ENCODE peak calls at places on chromosome 18, in ten cellular contexts. E is thyroid gland, M is OCI-LY7, X is PC-9, G is heart left ventricle, J is H9, K is upper lobe of right lung, T is stomach, O is ovary, A is ascending aorta. Y is an unnamed sample.

GRCh38 chr18:3597159-3597977 is 147.4 kb downstream of the TGIF1 start:
- DNase-seq in A (no peak), X (no peak), K (no peak), O (no peak), J (no peak), G (no peak), T (no peak), E (no peak), M (no peak), Y (no peak)

GRCh38 chr18:60962629-60963028 is 370.6 kb upstream of the CDH20 start:
- DNase-seq in T (no peak), A (no peak), X (no peak), G (no peak), E (no peak), J (no peak), M (no peak), K (no peak), O (no peak), Y (no peak)

GRCh38 chr18:40911582-40912254 is 1043.3 kb upstream of the PIK3C3 start:
- DNase-seq in X (no peak), G (no peak), T (no peak), K (no peak), J (no peak), O (no peak), A (no peak), M (no peak), E (no peak), Y (no peak)

GRCh38 chr18:37259711-37260110 is 305.9 kb downstream of the CELF4 start:
- DNase-seq in O (no peak), M (no peak), K (no peak), T (no peak), E (no peak), X (no peak), J (no peak), G (no peak), A (no peak), Y (no peak)

GRCh38 chr18:45727068-45727467 is 3.1 kb downstream of the SLC14A1 start:
- DNase-seq in J (no peak), T (no peak), O (no peak), G (no peak), X (no peak), M (no peak), A (no peak), K (no peak), E (no peak), Y (no peak)

GRCh38 chr18:48622911-48623431 is 84.1 kb downstream of the CTIF start:
- DNase-seq in E (peak), G (no peak), A (peak), M (peak), J (peak), X (peak), T (no peak), O (no peak), K (no peak), Y (no peak)

GRCh38 chr18:31783059-31783458 is 22.4 kb upstream of the SLC25A52 start:
- DNase-seq in M (no peak), T (no peak), A (no peak), X (no peak), G (no peak), K (no peak), E (no peak), O (no peak), J (no peak), Y (no peak)

GRCh38 chr18:48866028-48866733 is 84.6 kb downstream of the SMAD7 start:
- DNase-seq in G (peak), M (no peak), T (peak), A (peak), J (no peak), K (no peak), E (peak), X (no peak), O (peak), Y (peak)

GRCh38 chr18:79317718-79318117 is 78.0 kb upstream of the NFATC1 start:
- DNase-seq in O (no peak), A (no peak), J (no peak), T (no peak), G (no peak), E (peak), K (no peak), X (no peak), M (no peak), Y (no peak)

GRCh38 chr18:36572135-36572856 is 256.5 kb downstream of the TPGS2 start:
- DNase-seq in J (peak), A (peak), T (no peak), K (no peak), G (peak), X (peak), M (peak), E (peak), O (peak), Y (no peak)

GRCh38 chr18:8643479-8643878 is 34.2 kb downstream of the RAB12 start:
- DNase-seq in J (no peak), M (no peak), K (no peak), T (no peak), A (no peak), X (no peak), G (no peak), E (no peak), O (no peak), Y (no peak)

GRCh38 chr18:63063171-63063570 is 256.4 kb downstream of the BCL2 start:
- DNase-seq in X (peak), T (no peak), M (no peak), O (no peak), A (no peak), G (no peak), E (no peak), J (no peak), K (no peak), Y (no peak)

GRCh38 chr18:29925566-29925965 is 1117.0 kb downstream of the DSC3 start:
- DNase-seq in E (no peak), A (no peak), J (no peak), T (no peak), M (no peak), O (no peak), K (no peak), X (no peak), G (no peak), Y (no peak)

GRCh38 chr18:59383831-59384230 is 24.8 kb upstream of the LMAN1 start:
- DNase-seq in O (no peak), A (no peak), T (no peak), G (no peak), E (no peak), K (no peak), M (no peak), X (no peak), J (no peak), Y (no peak)

GRCh38 chr18:2846638-2847340 is at the start of gene EMILIN2:
- DNase-seq in X (peak), O (peak), E (peak), T (peak), K (peak), J (peak), A (peak), M (no peak), G (peak), Y (peak)

GRCh38 chr18:10123006-10123950 is 209.5 kb downstream of the VAPA start:
- DNase-seq in A (no peak), G (no peak), M (no peak), T (no peak), E (no peak), J (no peak), O (no peak), K (no peak), X (no peak), Y (no peak)

GRCh38 chr18:71784777-71785176 is 759.4 kb downstream of the CBLN2 start:
- DNase-seq in T (no peak), E (no peak), G (no peak), X (no peak), K (no peak), O (no peak), M (peak), J (no peak), A (no peak), Y (no peak)

GRCh38 chr18:67410671-67411070 is 105.8 kb downstream of the DSEL start:
- DNase-seq in E (no peak), O (no peak), T (no peak), A (no peak), K (no peak), M (no peak), G (no peak), X (no peak), J (no peak), Y (no peak)

GRCh38 chr18:77073336-77074093 is 59.1 kb downstream of the MBP start:
- DNase-seq in G (no peak), X (no peak), M (no peak), T (no peak), K (no peak), O (no peak), A (peak), E (no peak), J (no peak), Y (no peak)
- H3K27ac ChIP-seq in G (no peak), X (peak), M (no peak), T (peak), K (no peak), O (no peak), A (no peak), E (no peak), J (no peak), Y (no peak)

GRCh38 chr18:50115095-50115494 is 79.9 kb downstream of the MYO5B start:
- DNase-seq in G (no peak), K (no peak), J (no peak), M (no peak), X (no peak), T (no peak), O (no peak), A (no peak), E (no peak), Y (no peak)

GRCh38 chr18:50113726-50114125 is 81.2 kb downstream of the MYO5B start:
- DNase-seq in K (no peak), G (no peak), M (no peak), E (no peak), T (no peak), J (no peak), A (no peak), X (no peak), O (no peak), Y (no peak)

GRCh38 chr18:50107468-50107867 is 87.5 kb downstream of the MYO5B start:
- DNase-seq in X (no peak), E (no peak), A (no peak), M (no peak), T (no peak), O (no peak), G (no peak), K (no peak), J (no peak), Y (no peak)

GRCh38 chr18:50114448-50114847 is 80.5 kb downstream of the MYO5B start:
- DNase-seq in E (peak), G (no peak), M (no peak), J (no peak), K (no peak), X (no peak), O (no peak), A (no peak), T (no peak), Y (no peak)

GRCh38 chr18:50111398-50111797 is 83.5 kb downstream of the MYO5B start:
- DNase-seq in A (no peak), M (no peak), T (no peak), E (no peak), O (no peak), J (no peak), X (no peak), G (no peak), K (no peak), Y (no peak)
- TF ChIP-seq CTCF in A (no peak), M (peak), T (no peak), E (no peak), O (no peak), J (no peak), X (peak), G (no peak), K (no peak), Y (peak)

GRCh38 chr18:56459451-56459777 is 179.0 kb downstream of the TXNL1 start:
- DNase-seq in A (no peak), K (no peak), T (no peak), M (no peak), E (no peak), J (no peak), G (no peak), O (no peak), X (no peak), Y (no peak)
- H3K27ac ChIP-seq in A (no peak), K (no peak), T (no peak), M (no peak), E (no peak), J (no peak), G (peak), O (no peak), X (no peak), Y (no peak)

GRCh38 chr18:57052759-57053158 is 94.1 kb upstream of the BOD1L2 start:
- DNase-seq in T (no peak), A (no peak), X (no peak), J (no peak), G (no peak), M (no peak), K (no peak), O (no peak), E (no peak), Y (no peak)
- TF ChIP-seq CTCF in T (no peak), A (no peak), X (no peak), J (no peak), G (no peak), M (no peak), K (no peak), O (no peak), E (no peak), Y (no peak)

Y was measured in kidney.